ENCODE peak calls at places on chromosomes 13 and 19, in six cellular contexts. One of them, this sample, is unnamed.

GRCh38 chr19:4425531-4425930 is 23.1 kb downstream of the CHAF1A start:
- DNase-seq in mesenchymal stem cell: peak; percentile 27
- DNase-seq in IMR-90: peak; percentile 96
- DNase-seq in neuronal stem cell: no peak
- DNase-seq in H1: no peak
- DNase-seq in trophoblast cell: no peak
- DNase-seq in this sample: no peak

GRCh38 chr19:401836-402535 is 7.0 kb downstream of the C2CD4C start:
- DNase-seq in mesenchymal stem cell: no peak
- DNase-seq in IMR-90: no peak
- DNase-seq in neuronal stem cell: no peak
- DNase-seq in H1: no peak
- DNase-seq in trophoblast cell: no peak
- DNase-seq in this sample: no peak

GRCh38 chr13:113945857-113946408 is 27.9 kb downstream of the C13orf46 start:
- DNase-seq in mesenchymal stem cell: no peak
- DNase-seq in IMR-90: no peak
- DNase-seq in neuronal stem cell: no peak
- DNase-seq in H1: no peak
- DNase-seq in trophoblast cell: no peak
- DNase-seq in this sample: no peak

GRCh38 chr13:35838356-35838755 is 292.8 kb downstream of the DCLK1 start:
- DNase-seq in mesenchymal stem cell: peak; percentile 6
- DNase-seq in IMR-90: peak; percentile 85
- DNase-seq in neuronal stem cell: no peak
- DNase-seq in H1: no peak
- DNase-seq in trophoblast cell: peak; percentile 89
- DNase-seq in this sample: no peak

GRCh38 chr19:38417544-38418506 is 8.2 kb downstream of the RASGRP4 start:
- DNase-seq in mesenchymal stem cell: peak; percentile 27
- DNase-seq in IMR-90: no peak
- DNase-seq in neuronal stem cell: peak; percentile 56
- DNase-seq in H1: no peak
- DNase-seq in trophoblast cell: peak; percentile 53
- DNase-seq in this sample: peak; percentile 86

GRCh38 chr19:524062-524674 is 7.4 kb upstream of the CDC34 start:
- DNase-seq in mesenchymal stem cell: peak; percentile 29
- DNase-seq in IMR-90: peak; percentile 49
- DNase-seq in neuronal stem cell: no peak
- DNase-seq in H1: no peak
- DNase-seq in trophoblast cell: peak; percentile 38
- DNase-seq in this sample: no peak

GRCh38 chr13:111216166-111216960 is 101.3 kb downstream of the ARHGEF7 start:
- DNase-seq in mesenchymal stem cell: peak; percentile 53
- DNase-seq in IMR-90: peak; percentile 27
- DNase-seq in neuronal stem cell: peak; percentile 46
- DNase-seq in H1: no peak
- DNase-seq in trophoblast cell: peak; percentile 39
- DNase-seq in this sample: peak; percentile 73

GRCh38 chr13:75402787-75403186 is 79.2 kb downstream of the TBC1D4 start:
- DNase-seq in mesenchymal stem cell: no peak
- DNase-seq in IMR-90: no peak
- DNase-seq in neuronal stem cell: no peak
- DNase-seq in H1: no peak
- DNase-seq in trophoblast cell: no peak
- DNase-seq in this sample: no peak

GRCh38 chr13:113273856-113274590 is 23.0 kb upstream of the LAMP1 start:
- DNase-seq in mesenchymal stem cell: peak; percentile 78
- DNase-seq in IMR-90: peak; percentile 87
- DNase-seq in neuronal stem cell: no peak
- DNase-seq in H1: no peak
- DNase-seq in trophoblast cell: peak; percentile 71
- DNase-seq in this sample: no peak

GRCh38 chr19:9936151-9937000 is at the start of gene OLFM2:
- DNase-seq in mesenchymal stem cell: no peak
- DNase-seq in IMR-90: no peak
- DNase-seq in neuronal stem cell: peak; percentile 63
- DNase-seq in H1: no peak
- DNase-seq in trophoblast cell: no peak
- DNase-seq in this sample: peak; percentile 53

GRCh38 chr13:96198038-96198437 is 108.1 kb downstream of the HS6ST3 start:
- DNase-seq in mesenchymal stem cell: no peak
- DNase-seq in IMR-90: no peak
- DNase-seq in neuronal stem cell: no peak
- DNase-seq in H1: no peak
- DNase-seq in trophoblast cell: no peak
- DNase-seq in this sample: no peak

GRCh38 chr19:870963-871401 is 11.5 kb downstream of the CFD start:
- DNase-seq in mesenchymal stem cell: no peak
- DNase-seq in IMR-90: peak; percentile 32
- DNase-seq in neuronal stem cell: no peak
- DNase-seq in H1: no peak
- DNase-seq in trophoblast cell: no peak
- DNase-seq in this sample: no peak

GRCh38 chr19:3284759-3285646 is 60.5 kb downstream of the CELF5 start:
- DNase-seq in mesenchymal stem cell: peak; percentile 76
- DNase-seq in IMR-90: peak; percentile 37
- DNase-seq in neuronal stem cell: peak; percentile 96
- DNase-seq in H1: peak; percentile 100
- DNase-seq in trophoblast cell: peak; percentile 73
- DNase-seq in this sample: peak; percentile 96

GRCh38 chr19:10467104-10467706 is 36.0 kb downstream of the KEAP1 start:
- DNase-seq in mesenchymal stem cell: no peak
- DNase-seq in IMR-90: no peak
- DNase-seq in neuronal stem cell: no peak
- DNase-seq in H1: no peak
- DNase-seq in trophoblast cell: no peak
- DNase-seq in this sample: no peak

GRCh38 chr13:24997367-24997967 is 98.5 kb upstream of the PABPC3 start:
- DNase-seq in mesenchymal stem cell: peak; percentile 50
- DNase-seq in IMR-90: peak; percentile 27
- DNase-seq in neuronal stem cell: no peak
- DNase-seq in H1: no peak
- DNase-seq in trophoblast cell: peak; percentile 83
- DNase-seq in this sample: no peak

GRCh38 chr13:104586010-104586746 is 1520.0 kb upstream of the SLC10A2 start:
- DNase-seq in mesenchymal stem cell: peak; percentile 56
- DNase-seq in IMR-90: peak; percentile 87
- DNase-seq in neuronal stem cell: no peak
- DNase-seq in H1: no peak
- DNase-seq in trophoblast cell: peak; percentile 80
- DNase-seq in this sample: no peak

DNA sequence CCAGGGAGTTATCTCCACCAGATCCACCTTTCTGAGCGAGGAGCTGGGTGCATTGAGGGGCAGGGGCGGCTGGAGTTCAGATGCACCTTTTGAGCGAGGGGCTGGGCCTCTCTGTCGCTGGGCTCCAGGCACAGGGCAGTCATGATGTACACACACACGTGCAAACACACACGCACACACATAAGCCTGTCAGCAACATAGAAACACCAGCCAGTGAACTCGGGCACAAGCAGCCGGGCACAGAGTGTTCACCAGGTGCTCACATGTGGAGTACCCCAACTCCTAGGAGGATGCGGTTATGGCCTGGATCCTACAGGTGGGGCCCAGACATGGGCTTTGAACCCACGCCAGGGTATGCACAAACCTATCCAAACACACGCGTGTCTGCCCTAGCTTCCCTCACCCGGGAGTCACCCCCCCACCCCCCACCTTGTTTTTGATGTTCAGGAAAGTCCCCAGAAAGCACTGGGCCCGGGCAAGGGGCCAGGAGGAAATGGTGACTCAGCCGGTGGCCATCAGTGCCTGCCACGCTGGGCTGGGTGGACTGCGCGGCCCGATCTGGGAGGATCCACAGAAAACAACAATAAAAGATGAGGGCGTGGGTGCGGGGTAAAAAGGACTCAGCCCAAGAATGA is 13.3 kb downstream of the ARRDC2 start:
- DNase-seq in mesenchymal stem cell: peak; percentile 93
- DNase-seq in IMR-90: peak; percentile 88
- DNase-seq in neuronal stem cell: no peak
- DNase-seq in H1: no peak
- DNase-seq in trophoblast cell: peak; percentile 43
- DNase-seq in this sample: no peak
- H3K27ac ChIP-seq in mesenchymal stem cell: peak overlapping the region; percentile 35
- H3K27ac ChIP-seq in IMR-90: peak overlapping the region; percentile 84
- H3K27ac ChIP-seq in neuronal stem cell: no peak overlapping the region
- H3K27ac ChIP-seq in H1: no peak overlapping the region
- H3K27ac ChIP-seq in trophoblast cell: no peak overlapping the region
- H3K27ac ChIP-seq in this sample: no peak overlapping the region

GRCh38 chr19:8209965-8210659 is 942 bp downstream of the CERS4 start:
- DNase-seq in mesenchymal stem cell: no peak
- DNase-seq in IMR-90: no peak
- DNase-seq in neuronal stem cell: no peak
- DNase-seq in H1: no peak
- DNase-seq in trophoblast cell: no peak
- DNase-seq in this sample: no peak

GRCh38 chr19:8210660-8211101 is 1.5 kb downstream of the CERS4 start:
- DNase-seq in mesenchymal stem cell: no peak
- DNase-seq in IMR-90: no peak
- DNase-seq in neuronal stem cell: no peak
- DNase-seq in H1: no peak
- DNase-seq in trophoblast cell: peak; percentile 25
- DNase-seq in this sample: no peak

GRCh38 chr19:8209111-8209964 is at the start of gene CERS4:
- DNase-seq in mesenchymal stem cell: peak; percentile 54
- DNase-seq in IMR-90: peak; percentile 20
- DNase-seq in neuronal stem cell: peak; percentile 82
- DNase-seq in H1: peak; percentile 64
- DNase-seq in trophoblast cell: peak; percentile 33
- DNase-seq in this sample: peak; percentile 95

GRCh38 chr19:8208119-8208709 is 956 bp upstream of the CERS4 start:
- DNase-seq in mesenchymal stem cell: no peak
- DNase-seq in IMR-90: no peak
- DNase-seq in neuronal stem cell: no peak
- DNase-seq in H1: no peak
- DNase-seq in trophoblast cell: no peak
- DNase-seq in this sample: peak; percentile 68

DNA sequence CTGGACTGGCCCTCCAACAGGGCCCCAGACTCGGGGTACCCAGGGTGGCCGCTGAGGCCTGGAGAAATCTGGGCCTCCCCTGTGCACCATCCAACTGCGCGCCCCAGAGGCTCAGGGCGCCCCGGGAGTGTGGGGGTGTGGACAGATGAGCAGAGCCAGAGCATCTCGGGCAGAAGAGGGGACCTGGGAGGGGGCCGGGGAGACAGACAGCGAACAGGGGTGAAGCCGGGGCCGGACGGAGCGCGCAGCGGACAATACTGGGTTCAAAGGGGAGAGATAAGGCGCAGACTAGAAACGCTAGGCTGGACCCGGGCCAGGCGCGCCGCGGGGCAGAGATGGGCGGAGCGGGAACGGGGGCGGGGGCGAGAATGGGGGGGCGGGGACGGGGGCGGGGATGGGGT is 460 bp upstream of the CERS4 start:
- DNase-seq in mesenchymal stem cell: no peak
- DNase-seq in IMR-90: no peak
- DNase-seq in neuronal stem cell: peak; percentile 47
- DNase-seq in H1: no peak
- DNase-seq in trophoblast cell: no peak
- DNase-seq in this sample: no peak
- H3K4me3 ChIP-seq in mesenchymal stem cell: peak overlapping the region; percentile 69
- H3K4me3 ChIP-seq in IMR-90: peak overlapping the region; percentile 42
- H3K4me3 ChIP-seq in neuronal stem cell: peak overlapping the region; percentile 57
- H3K4me3 ChIP-seq in H1: peak overlapping the region; percentile 25
- H3K4me3 ChIP-seq in trophoblast cell: peak overlapping the region; percentile 23
- H3K4me3 ChIP-seq in this sample: peak overlapping the region; percentile 19

GRCh38 chr19:45769054-45769782 is at the start of gene SIX5:
- DNase-seq in mesenchymal stem cell: peak; percentile 98
- DNase-seq in IMR-90: peak; percentile 97
- DNase-seq in neuronal stem cell: peak; percentile 99
- DNase-seq in H1: peak; percentile 96
- DNase-seq in trophoblast cell: peak; percentile 99
- DNase-seq in this sample: peak; percentile 99
- H2BK5ac ChIP-seq in mesenchymal stem cell: peak within 1 kb of the TSS; percentile 84
- H2BK5ac ChIP-seq in IMR-90: peak within 1 kb of the TSS; percentile 97
- H2BK5ac ChIP-seq in neuronal stem cell: peak within 1 kb of the TSS; percentile 99
- H2BK5ac ChIP-seq in H1: peak within 1 kb of the TSS; percentile 98
- H2BK5ac ChIP-seq in trophoblast cell: peak within 1 kb of the TSS; percentile 69
- H2BK5ac ChIP-seq in this sample: peak within 1 kb of the TSS; percentile 99

GRCh38 chr13:106089251-106089940 is 446.1 kb downstream of the EFNB2 start:
- DNase-seq in mesenchymal stem cell: no peak
- DNase-seq in IMR-90: no peak
- DNase-seq in neuronal stem cell: no peak
- DNase-seq in H1: no peak
- DNase-seq in trophoblast cell: no peak
- DNase-seq in this sample: no peak

GRCh38 chr13:106087201-106087600 is 448.3 kb downstream of the EFNB2 start:
- DNase-seq in mesenchymal stem cell: no peak
- DNase-seq in IMR-90: no peak
- DNase-seq in neuronal stem cell: no peak
- DNase-seq in H1: no peak
- DNase-seq in trophoblast cell: no peak
- DNase-seq in this sample: no peak

GRCh38 chr13:106083620-106084350 is 451.7 kb downstream of the EFNB2 start:
- DNase-seq in mesenchymal stem cell: peak; percentile 61
- DNase-seq in IMR-90: peak; percentile 54
- DNase-seq in neuronal stem cell: no peak
- DNase-seq in H1: no peak
- DNase-seq in trophoblast cell: peak; percentile 28
- DNase-seq in this sample: peak; percentile 70

GRCh38 chr13:106088094-106088493 is 447.4 kb downstream of the EFNB2 start:
- DNase-seq in mesenchymal stem cell: no peak
- DNase-seq in IMR-90: peak; percentile 11
- DNase-seq in neuronal stem cell: no peak
- DNase-seq in H1: no peak
- DNase-seq in trophoblast cell: no peak
- DNase-seq in this sample: no peak
- H3K27ac ChIP-seq in mesenchymal stem cell: peak overlapping the region; percentile 3
- H3K27ac ChIP-seq in IMR-90: no peak overlapping the region
- H3K27ac ChIP-seq in neuronal stem cell: no peak overlapping the region
- H3K27ac ChIP-seq in H1: no peak overlapping the region
- H3K27ac ChIP-seq in trophoblast cell: no peak overlapping the region
- H3K27ac ChIP-seq in this sample: no peak overlapping the region

This sample was measured in mesendoderm.